ENCODE peak calls at places on chromosomes 3 and 15, in ten cellular contexts. F is A549, W is cardiac muscle cell, L is AG09319, R is B cell, U is fibroblast of the aortic adventitia, Z is transverse colon, S is IMR-90, J is MCF 10A, O is HepG2. B is an unnamed sample.

GRCh38 chr3:63912768-63913588 is 795 bp upstream of the SCAANT1 start:
- DNase-seq in S (peak), O (peak), L (no peak), W (peak), F (peak), J (peak), U (peak), R (peak), Z (peak), B (peak)

GRCh38 chr3:50237133-50237651 is 1.2 kb downstream of the GNAI2 start:
- DNase-seq in J (peak), Z (no peak), R (no peak), U (peak), S (no peak), L (no peak), W (peak), O (no peak), F (no peak), B (no peak)

GRCh38 chr15:77027697-77028450 is 32.9 kb downstream of the PSTPIP1 start:
- DNase-seq in S (no peak), F (no peak), R (peak), J (no peak), L (no peak), U (no peak), W (peak), Z (peak), O (no peak), B (no peak)

GRCh38 chr15:43998607-43999006 is 171.8 kb downstream of the WDR76 start:
- DNase-seq in L (peak), O (no peak), Z (peak), F (no peak), J (no peak), W (no peak), R (no peak), U (peak), S (peak), B (no peak)

GRCh38 chr3:188389711-188390346 is 235.9 kb downstream of the LPP start:
- DNase-seq in F (no peak), U (no peak), W (no peak), L (no peak), J (peak), O (no peak), Z (peak), R (peak), S (no peak), B (peak)

GRCh38 chr3:140166908-140167599 is 232.1 kb downstream of the CLSTN2 start:
- DNase-seq in O (no peak), F (no peak), S (no peak), J (no peak), W (no peak), U (peak), L (peak), Z (no peak), R (no peak), B (no peak)

GRCh38 chr15:45126535-45127158 is 3.0 kb downstream of the DUOXA1 start:
- DNase-seq in F (no peak), J (peak), W (peak), Z (no peak), R (peak), O (peak), L (no peak), U (peak), S (peak), B (no peak)

GRCh38 chr15:31465083-31465955 is 138.7 kb downstream of the KLF13 start:
- DNase-seq in F (no peak), J (peak), W (no peak), S (no peak), L (no peak), Z (peak), R (no peak), U (no peak), O (no peak), B (no peak)

GRCh38 chr3:37163262-37164020 is 10.9 kb downstream of the LRRFIP2 start:
- DNase-seq in R (no peak), S (peak), Z (no peak), W (no peak), L (peak), J (no peak), O (no peak), U (peak), F (no peak), B (no peak)

GRCh38 chr3:43294975-43295374 is 8.6 kb downstream of the SNRK start:
- DNase-seq in W (no peak), L (no peak), J (no peak), F (no peak), O (peak), Z (no peak), U (peak), R (no peak), S (no peak), B (no peak)

GRCh38 chr15:74337607-74338211 is 29.7 kb downstream of the CYP11A1 start:
- DNase-seq in R (peak), Z (no peak), F (no peak), S (no peak), J (no peak), O (no peak), L (no peak), U (no peak), W (no peak), B (no peak)

GRCh38 chr3:174202146-174202545 is 657.0 kb upstream of the NAALADL2 start:
- DNase-seq in U (no peak), F (no peak), O (no peak), J (no peak), S (no peak), W (no peak), R (no peak), L (no peak), Z (no peak), B (no peak)

GRCh38 chr3:100503450-100503849 is 11.0 kb downstream of the TMEM45A start:
- DNase-seq in S (no peak), R (no peak), O (no peak), L (no peak), J (no peak), W (no peak), F (no peak), U (no peak), Z (no peak), B (no peak)

GRCh38 chr3:45546636-45547201 is 47.8 kb upstream of the LIMD1 start:
- DNase-seq in Z (no peak), L (no peak), S (no peak), O (peak), R (no peak), W (peak), J (peak), U (no peak), F (no peak), B (no peak)

GRCh38 chr15:41987246-41987924 is 15.0 kb upstream of the EHD4 start:
- DNase-seq in L (no peak), O (no peak), W (no peak), S (no peak), U (no peak), R (no peak), J (no peak), Z (no peak), F (no peak), B (no peak)

GRCh38 chr15:45637552-45638033 is 2.8 kb downstream of the SQOR start:
- DNase-seq in R (peak), O (peak), F (peak), L (peak), W (no peak), U (peak), S (peak), Z (peak), J (peak), B (peak)

GRCh38 chr3:176430244-176430893 is 766.9 kb downstream of the TBL1XR1 start:
- DNase-seq in L (peak), S (peak), Z (no peak), W (peak), O (peak), F (peak), U (peak), J (peak), R (no peak), B (peak)
- TF ChIP-seq CTCF in L (peak), S (peak), Z (peak), W (peak), O (peak), F (peak), U (peak), J (peak), R (no peak), B (no peak)

DNA sequence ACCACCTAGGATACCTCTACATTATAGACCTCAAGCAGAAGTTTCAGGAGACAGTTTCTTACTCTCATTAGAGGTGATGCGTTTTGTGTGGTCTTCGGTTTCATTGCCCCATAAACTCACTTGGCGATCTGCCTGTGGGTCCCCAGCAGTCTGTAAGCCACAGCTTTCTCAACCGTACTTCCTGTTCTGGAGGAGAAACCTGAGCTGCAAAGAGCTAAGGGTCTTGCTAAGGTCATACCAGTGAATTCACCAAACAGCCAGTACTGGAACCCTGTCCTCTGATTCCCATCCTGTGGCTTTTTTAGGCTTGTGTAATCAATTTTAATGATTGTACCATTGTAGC is 69.4 kb downstream of the APBA2 start:
- DNase-seq in F (no peak), Z (no peak), W (no peak), S (peak), R (no peak), L (no peak), U (no peak), J (no peak), O (no peak), B (no peak)
- TF ChIP-seq CTCF in F (no peak), Z (no peak), W (no peak), S (no peak), R (no peak), L (no peak), U (no peak), J (no peak), O (no peak), B (no peak)

GRCh38 chr3:2484162-2485026 is 385.7 kb downstream of the CNTN4 start:
- DNase-seq in J (no peak), W (no peak), R (no peak), F (no peak), Z (no peak), U (no peak), S (no peak), L (no peak), O (no peak), B (no peak)
- TF ChIP-seq CTCF in J (no peak), W (no peak), R (no peak), F (no peak), Z (no peak), U (no peak), S (no peak), L (no peak), O (no peak), B (no peak)

GRCh38 chr3:25572336-25572735 is 92.4 kb downstream of the TOP2B start:
- DNase-seq in W (no peak), O (no peak), R (no peak), S (no peak), U (no peak), F (no peak), Z (no peak), J (no peak), L (no peak), B (no peak)

GRCh38 chr3:25574172-25574765 is 90.4 kb downstream of the TOP2B start:
- DNase-seq in U (no peak), F (no peak), W (no peak), O (no peak), S (no peak), L (no peak), R (no peak), Z (no peak), J (no peak), B (no peak)

GRCh38 chr3:25573386-25574171 is 91.1 kb downstream of the TOP2B start:
- DNase-seq in F (no peak), S (peak), J (no peak), W (peak), O (no peak), L (no peak), U (no peak), Z (no peak), R (no peak), B (no peak)

GRCh38 chr3:25571285-25571684 is 93.4 kb downstream of the TOP2B start:
- DNase-seq in L (no peak), S (no peak), W (no peak), Z (no peak), O (no peak), J (no peak), F (no peak), R (no peak), U (no peak), B (no peak)

DNA sequence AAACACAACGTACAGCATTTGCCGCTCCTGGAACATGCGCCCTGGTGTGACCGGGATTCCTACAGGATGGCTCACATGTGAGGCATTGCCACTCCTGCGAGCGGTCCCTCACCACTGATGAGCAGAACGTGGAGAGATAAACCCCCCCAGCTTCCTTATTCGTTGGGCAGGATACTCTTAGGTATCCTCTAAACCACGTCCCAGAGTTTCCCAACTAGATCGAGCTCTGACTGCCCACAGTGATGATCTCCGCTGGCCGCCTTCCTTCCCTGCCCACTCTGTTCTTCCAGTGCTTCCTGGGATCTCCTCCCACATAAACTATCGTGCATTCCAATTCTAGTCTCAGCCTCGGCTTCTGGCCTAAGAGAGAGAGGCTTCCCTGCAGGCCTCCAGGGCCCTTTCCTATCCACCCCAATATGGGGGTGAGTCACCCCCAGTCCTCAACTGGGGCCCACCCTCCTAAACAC is 91.8 kb downstream of the TOP2B start:
- DNase-seq in Z (no peak), W (no peak), J (peak), L (no peak), O (no peak), F (no peak), R (no peak), S (peak), U (peak), B (no peak)
- TF ChIP-seq CTCF in Z (no peak), W (no peak), J (no peak), L (no peak), O (no peak), F (no peak), R (no peak), S (no peak), U (no peak), B (no peak)

GRCh38 chr15:80752204-80752603 is 27.0 kb upstream of the CEMIP start:
- DNase-seq in O (no peak), S (no peak), F (no peak), Z (no peak), L (no peak), R (no peak), J (no peak), W (no peak), U (no peak), B (no peak)

GRCh38 chr15:80745888-80746287 is 33.3 kb upstream of the CEMIP start:
- DNase-seq in U (no peak), S (no peak), O (no peak), L (no peak), F (no peak), R (no peak), J (no peak), Z (no peak), W (no peak), B (no peak)

GRCh38 chr15:80750591-80750990 is 28.6 kb upstream of the CEMIP start:
- DNase-seq in Z (no peak), S (no peak), L (no peak), U (no peak), F (no peak), W (no peak), O (no peak), J (no peak), R (no peak), B (no peak)

GRCh38 chr15:80747317-80748053 is 31.7 kb upstream of the CEMIP start:
- DNase-seq in Z (no peak), J (no peak), L (no peak), U (no peak), W (peak), F (no peak), O (no peak), R (no peak), S (no peak), B (no peak)

GRCh38 chr15:80749589-80749988 is 29.6 kb upstream of the CEMIP start:
- DNase-seq in O (no peak), R (no peak), S (peak), F (peak), L (no peak), U (no peak), Z (no peak), W (no peak), J (peak), B (no peak)
- TF ChIP-seq CTCF in O (no peak), R (no peak), S (no peak), F (no peak), L (no peak), U (no peak), Z (no peak), W (no peak), J (no peak), B (no peak)

B was measured in GM20000.